ENCODE peak calls at places on chromosome 22, in six cellular contexts. F, H, Q, D, X and V are unnamed samples.

GRCh38 chr22:33781396-33781795 is 138.9 kb downstream of the LARGE1 start:
- DNase-seq in D (no peak), X (no peak), H (no peak), Q (no peak), F (no peak), V (no peak)

GRCh38 chr22:35299217-35299716 is 427 bp upstream of the TOM1 start:
- DNase-seq in F (no peak), Q (no peak), H (no peak), D (no peak), X (no peak), V (no peak)

GRCh38 chr22:50621491-50621880 is 6.5 kb downstream of the ARSA start:
- DNase-seq in D (no peak), Q (peak; percentile 29), X (peak; percentile 42), F (no peak), H (no peak), V (peak; percentile 79)

GRCh38 chr22:37176464-37177061 is 11.5 kb downstream of the C1QTNF6 start:
- DNase-seq in D (no peak), F (no peak), X (no peak), Q (no peak), H (no peak), V (no peak)

GRCh38 chr22:40966683-40967082 is 15.5 kb downstream of the RBX1 start:
- DNase-seq in F (no peak), D (no peak), Q (no peak), X (no peak), H (no peak), V (no peak)

GRCh38 chr22:50301581-50301991 is 5.9 kb downstream of the PLXNB2 start:
- DNase-seq in X (no peak), D (no peak), F (no peak), Q (no peak), H (no peak), V (no peak)

GRCh38 chr22:38725900-38726655 is 20.3 kb downstream of the GTPBP1 start:
- DNase-seq in Q (no peak), H (no peak), F (no peak), X (no peak), D (no peak), V (no peak)

GRCh38 chr22:20899827-20900423 is 17.3 kb upstream of the CRKL start:
- DNase-seq in X (no peak), H (no peak), D (no peak), Q (no peak), F (no peak), V (no peak)

GRCh38 chr22:44658371-44658953 is 43.5 kb upstream of the PRR5 start:
- DNase-seq in X (no peak), Q (no peak), D (no peak), H (no peak), F (no peak), V (no peak)

GRCh38 chr22:31497148-31497938 is 1.0 kb downstream of the SFI1 start:
- DNase-seq in Q (no peak), D (no peak), X (no peak), H (no peak), F (no peak), V (peak; percentile 72)